ENCODE peak calls at places on chromosomes 11 and 22, in five cellular contexts. O is suprapubic skin, R is thoracic aorta, G is fibroblast of mammary gland, V is AG10803. U is an unnamed sample.

GRCh38 chr22:29383740-29384139 is 4.6 kb downstream of the AP1B1 start:
- DNase-seq in O (peak; percentile 18), R (no peak), G (no peak), V (no peak), U (no peak)

GRCh38 chr11:71498091-71498490 is 29.0 kb upstream of the KRTAP5-7 start:
- DNase-seq in O (peak; percentile 49), R (no peak), G (no peak), V (no peak), U (no peak)

GRCh38 chr22:41286639-41287091 is 678 bp upstream of the RANGAP1 start:
- DNase-seq in O (no peak), R (no peak), G (peak; percentile 25), V (peak; percentile 29), U (no peak)

GRCh38 chr22:43867839-43868652 is 5.7 kb upstream of the SULT4A1 start:
- DNase-seq in O (peak; percentile 58), R (no peak), G (peak; percentile 55), V (peak; percentile 50), U (peak; percentile 72)

GRCh38 chr22:39266398-39267030 is 21.7 kb upstream of the PDGFB start:
- DNase-seq in O (no peak), R (no peak), G (peak; percentile 67), V (peak; percentile 14), U (no peak)

GRCh38 chr22:30420401-30421178 is 5.0 kb upstream of the MTFP1 start:
- DNase-seq in O (no peak), R (no peak), G (peak; percentile 93), V (peak; percentile 74), U (peak; percentile 79)

GRCh38 chr11:68750197-68750987 is 928 bp downstream of the TESMIN start:
- DNase-seq in O (peak; percentile 69), R (no peak), G (no peak), V (no peak), U (peak; percentile 7)

GRCh38 chr22:24094966-24095365 is 83.9 kb downstream of the CABIN1 start:
- DNase-seq in O (peak; percentile 27), R (no peak), G (no peak), V (no peak), U (no peak)

GRCh38 chr11:134532921-134533421 is 120.9 kb upstream of the B3GAT1 start:
- DNase-seq in O (peak; percentile 48), R (no peak), G (no peak), V (no peak), U (no peak)

GRCh38 chr22:25779890-25780289 is 37.9 kb downstream of the MYO18B start:
- DNase-seq in O (no peak), R (no peak), G (no peak), V (no peak), U (no peak)

GRCh38 chr22:40599731-40600130 is 36.8 kb downstream of the MRTFA start:
- DNase-seq in O (no peak), R (no peak), G (no peak), V (no peak), U (no peak)

GRCh38 chr11:135002236-135002635 is 590.2 kb upstream of the B3GAT1 start:
- DNase-seq in O (no peak), R (no peak), G (no peak), V (no peak), U (no peak)

GRCh38 chr11:75867778-75868374 is 52.9 kb downstream of the UVRAG start:
- DNase-seq in O (no peak), R (no peak), G (peak; percentile 66), V (peak; percentile 52), U (peak; percentile 61)

GRCh38 chr11:43582837-43583462 is 97.6 kb upstream of the HSD17B12 start:
- DNase-seq in O (no peak), R (no peak), G (no peak), V (no peak), U (no peak)

GRCh38 chr11:133808393-133809140 is 36.7 kb downstream of the SPATA19 start:
- DNase-seq in O (no peak), R (no peak), G (no peak), V (no peak), U (no peak)

GRCh38 chr11:70952171-70952570 is 300.2 kb downstream of the SHANK2 start:
- DNase-seq in O (no peak), R (no peak), G (no peak), V (no peak), U (peak; percentile 18)

GRCh38 chr11:74937696-74938475 is 11.0 kb downstream of the XRRA1 start:
- DNase-seq in O (no peak), R (no peak), G (peak; percentile 77), V (peak; percentile 19), U (peak; percentile 40)

GRCh38 chr11:77677138-77677537 is 39.5 kb upstream of the CLNS1A start:
- DNase-seq in O (no peak), R (no peak), G (peak; percentile 12), V (peak; percentile 9), U (no peak)

DNA sequence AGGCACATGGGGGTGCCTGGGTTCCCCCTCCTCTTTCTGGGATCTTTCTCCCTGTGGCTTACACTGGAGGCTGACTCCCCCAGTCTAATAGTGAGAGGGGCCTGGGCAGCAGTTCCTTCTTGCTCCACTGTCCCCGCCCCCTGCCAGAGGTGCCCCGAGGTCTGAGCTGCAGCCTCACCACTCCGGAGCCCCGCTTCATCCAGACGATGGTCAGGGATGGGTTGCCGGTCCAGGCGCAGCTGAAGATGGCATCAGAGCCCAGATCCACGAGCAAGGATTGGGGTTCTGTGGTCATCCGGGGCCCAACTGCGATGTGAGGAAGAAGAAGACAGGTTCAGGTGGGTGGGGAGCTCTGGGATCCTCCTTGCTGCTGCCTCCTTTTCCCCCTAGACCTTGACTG is 91.1 kb downstream of the ST3GAL4 start:
- DNase-seq in O (no peak), R (no peak), G (no peak), V (no peak), U (no peak)
- H3K4me3 ChIP-seq in O (no peak overlapping the region), R (no peak overlapping the region), G (no peak overlapping the region), V (no peak overlapping the region), U (no peak overlapping the region)

GRCh38 chr11:34676227-34676626 is 55.3 kb downstream of the EHF start:
- DNase-seq in O (no peak), R (no peak), G (no peak), V (no peak), U (no peak)

GRCh38 chr11:34682822-34683221 is 61.9 kb downstream of the EHF start:
- DNase-seq in O (no peak), R (no peak), G (peak; percentile 40), V (peak; percentile 24), U (peak; percentile 80)

GRCh38 chr11:34680206-34680605 is 59.3 kb downstream of the EHF start:
- DNase-seq in O (no peak), R (no peak), G (peak; percentile 50), V (no peak), U (peak; percentile 79)

GRCh38 chr11:34679681-34680080 is 58.8 kb downstream of the EHF start:
- DNase-seq in O (no peak), R (no peak), G (no peak), V (no peak), U (no peak)

DNA sequence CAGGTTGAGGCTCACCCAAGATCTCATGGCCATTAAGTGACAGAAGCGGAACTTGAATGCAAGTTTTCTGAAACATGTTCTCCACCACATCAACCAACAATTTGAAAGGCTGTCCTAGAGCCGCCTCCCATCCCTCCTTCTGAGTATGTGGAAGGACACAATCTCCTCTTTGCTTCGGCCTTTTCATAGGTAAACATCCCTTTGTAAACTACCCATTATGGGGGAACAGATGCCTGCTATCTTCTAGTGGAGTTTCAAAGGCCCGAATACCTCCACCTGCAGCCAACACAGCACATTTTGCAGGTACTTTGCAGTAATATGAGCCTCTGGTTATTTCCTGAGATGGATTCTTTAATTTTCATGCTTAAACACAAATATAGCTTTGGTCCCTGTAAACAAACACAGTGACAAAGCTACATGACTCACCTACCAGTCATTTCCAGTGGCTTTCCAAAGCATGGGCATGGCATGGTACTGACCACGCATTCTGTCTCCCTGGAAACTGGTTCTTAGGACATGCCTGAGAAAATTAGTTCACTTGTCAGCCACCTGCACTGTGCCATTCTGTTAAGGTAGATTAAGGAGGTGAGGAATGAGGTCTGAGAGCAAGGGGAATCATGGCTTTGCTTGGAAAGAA is 60.1 kb downstream of the EHF start:
- DNase-seq in O (no peak), R (no peak), G (peak; percentile 74), V (peak; percentile 42), U (peak; percentile 87)
- TF ChIP-seq CTCF in O (no peak), R (no peak), G (no peak), V (no peak), U (no peak)

GRCh38 chr11:59999732-60000131 is 17.2 kb upstream of the OOSP4B start:
- DNase-seq in O (no peak), R (no peak), G (no peak), V (no peak), U (no peak)
- H3K4me3 ChIP-seq in O (no peak overlapping the region), R (no peak overlapping the region), G (no peak overlapping the region), V (no peak overlapping the region), U (no peak overlapping the region)

DNA sequence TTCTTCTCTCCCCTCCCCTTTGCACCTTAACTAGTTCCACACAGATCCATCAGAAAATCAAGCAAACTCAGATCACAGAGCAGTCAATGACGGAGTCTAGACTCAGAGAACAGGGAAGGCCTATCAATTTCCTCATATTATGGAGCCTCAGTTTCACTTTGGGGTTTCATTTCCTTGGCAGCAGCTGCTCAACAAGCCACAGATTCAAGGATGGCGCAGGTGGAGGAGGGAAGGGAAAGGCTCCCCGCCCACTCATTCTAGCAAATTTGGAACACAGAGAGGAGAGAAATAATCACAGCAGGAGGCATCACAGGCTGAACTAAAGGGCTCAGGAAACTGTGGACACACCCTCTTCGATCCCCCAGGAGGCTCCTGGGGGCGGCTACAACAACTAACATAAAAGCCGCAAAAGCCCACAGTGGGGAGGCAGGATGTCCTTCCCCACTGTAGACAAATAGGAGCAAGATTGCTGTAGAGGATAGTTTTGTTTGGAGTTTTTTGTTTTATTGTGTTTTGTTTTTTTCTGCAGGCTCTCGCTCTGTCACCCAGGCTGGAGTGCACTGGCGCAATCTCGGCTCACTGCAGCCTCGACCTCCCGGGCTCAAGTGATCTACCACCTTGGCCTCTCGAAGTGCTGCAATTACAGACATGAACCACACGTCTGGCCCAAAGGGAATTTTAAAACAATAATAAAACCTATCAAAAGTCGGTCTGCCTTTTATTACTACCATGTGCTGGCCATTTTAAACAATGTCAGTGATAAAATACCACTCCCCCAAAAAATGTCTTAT is 3.4 kb downstream of the PLAAT3 start:
- DNase-seq in O (peak; percentile 28), R (no peak), G (peak; percentile 61), V (no peak), U (no peak)
- TF ChIP-seq CTCF in O (no peak), R (peak; percentile 19), G (no peak), V (no peak), U (no peak)

U was measured in epithelial cell of esophagus.